ENCODE peak calls at places on chromosomes 7 and 10, in ten cellular contexts. X is ovary; I is fibroblast of gingiva; U is left ventricle myocardium superior; N is AG09319; R is CD8-positive, alpha-beta T cell; V is Ammon's horn; T is stimulated activated CD4-positive, alpha-beta T cell treated with anti-CD3 and anti-CD28 coated beads, Interleukin-2, amount 100 ng/mL, for 48 hours; G is mesendoderm; C is NCI-H1092 treated with DMSO at 0.1 percent for 48 hours. Q is an unnamed sample.

GRCh38 chr7:151671514-151671913 is 151.8 kb upstream of the RHEB start:
- DNase-seq in N (no peak), U (peak; percentile 52), V (no peak), T (no peak), G (peak; percentile 92), C (no peak), X (peak; percentile 38), R (no peak), I (no peak), Q (no peak)

GRCh38 chr7:131835141-131835540 is 278.7 kb upstream of the PODXL start:
- DNase-seq in R (no peak), N (no peak), I (no peak), G (no peak), T (no peak), C (no peak), X (no peak), V (no peak), U (no peak), Q (no peak)

GRCh38 chr10:677038-677437 is 12.4 kb downstream of the DIP2C start:
- DNase-seq in C (no peak), R (no peak), U (no peak), V (no peak), I (no peak), X (no peak), T (no peak), N (no peak), G (no peak), Q (no peak)

GRCh38 chr7:46725838-46726237 is 804.8 kb upstream of the IGFBP3 start:
- DNase-seq in I (no peak), G (no peak), U (no peak), T (no peak), N (no peak), V (no peak), X (no peak), C (no peak), R (no peak), Q (no peak)

GRCh38 chr7:133300097-133300496 is 47.2 kb downstream of the EXOC4 start:
- DNase-seq in R (no peak), G (no peak), T (no peak), U (no peak), N (no peak), V (peak; percentile 10), C (no peak), I (no peak), X (no peak), Q (no peak)

GRCh38 chr7:18974803-18975202 is 142.6 kb downstream of the TWIST1 start:
- DNase-seq in R (no peak), N (no peak), X (no peak), C (no peak), G (peak; percentile 35), I (peak; percentile 38), U (no peak), V (no peak), T (no peak), Q (no peak)

GRCh38 chr10:103504181-103504783 is 10.8 kb downstream of the NEURL1 start:
- DNase-seq in T (peak; percentile 25), X (peak; percentile 78), V (no peak), I (peak; percentile 8), G (peak; percentile 60), R (no peak), N (no peak), U (no peak), C (no peak), Q (peak; percentile 30)

GRCh38 chr7:18116661-18117060 is 89.0 kb upstream of the PRPS1L1 start:
- DNase-seq in T (no peak), N (no peak), V (no peak), X (no peak), I (no peak), R (no peak), U (no peak), G (no peak), C (peak; percentile 37), Q (no peak)

GRCh38 chr7:84535584-84536255 is 341.1 kb upstream of the SEMA3A start:
- DNase-seq in V (no peak), U (no peak), T (no peak), G (no peak), N (no peak), R (no peak), I (no peak), C (no peak), X (no peak), Q (no peak)

GRCh38 chr7:126699707-126700106 is 553.0 kb downstream of the GRM8 start:
- DNase-seq in U (no peak), C (no peak), R (no peak), G (no peak), V (no peak), T (no peak), I (no peak), N (no peak), X (no peak), Q (no peak)

GRCh38 chr7:42237162-42237821 is at the start of gene GLI3:
- DNase-seq in G (peak; percentile 96), N (peak; percentile 81), X (peak; percentile 89), I (peak; percentile 96), C (no peak), V (peak; percentile 63), U (peak; percentile 87), T (no peak), R (no peak), Q (no peak)

GRCh38 chr7:19128856-19129255 is 11.4 kb upstream of the TWIST1 start:
- DNase-seq in R (no peak), G (no peak), I (peak; percentile 84), N (no peak), U (no peak), C (no peak), T (no peak), V (no peak), X (no peak), Q (no peak)

GRCh38 chr10:98878418-98878817 is 357.2 kb downstream of the HPSE2 start:
- DNase-seq in N (no peak), U (no peak), V (no peak), I (no peak), R (no peak), G (no peak), X (no peak), T (no peak), C (no peak), Q (no peak)

GRCh38 chr7:148135106-148135505 is 455.5 kb upstream of the C7orf33 start:
- DNase-seq in C (no peak), U (no peak), N (no peak), T (no peak), G (peak; percentile 63), R (no peak), I (peak; percentile 9), V (no peak), X (no peak), Q (no peak)

GRCh38 chr10:76311752-76312699 is 880.6 kb downstream of the LRMDA start:
- DNase-seq in N (no peak), X (no peak), T (no peak), I (no peak), U (peak; percentile 39), V (no peak), G (peak; percentile 84), R (no peak), C (peak; percentile 25), Q (no peak)

GRCh38 chr7:132828502-132828901 is 252.2 kb upstream of the PLXNA4 start:
- DNase-seq in T (no peak), U (no peak), N (no peak), R (no peak), C (no peak), V (no peak), G (no peak), X (no peak), I (no peak), Q (no peak)

GRCh38 chr7:107506683-107507339 is 37.0 kb downstream of the GPR22 start:
- DNase-seq in X (no peak), R (no peak), N (no peak), V (no peak), I (no peak), U (peak; percentile 57), C (no peak), G (peak; percentile 30), T (no peak), Q (no peak)

GRCh38 chr7:21215307-21215706 is 212.6 kb upstream of the SP4 start:
- DNase-seq in G (no peak), I (no peak), T (no peak), N (no peak), X (no peak), U (no peak), R (no peak), V (no peak), C (no peak), Q (no peak)

GRCh38 chr10:50653142-50653541 is 29.4 kb upstream of the SGMS1 start:
- DNase-seq in N (peak; percentile 10), C (peak; percentile 14), R (no peak), X (no peak), G (no peak), T (no peak), U (no peak), I (peak; percentile 28), V (peak; percentile 71), Q (peak; percentile 19)

GRCh38 chr10:118373786-118374185 is 31.7 kb upstream of the FAM204A start:
- DNase-seq in X (no peak), U (no peak), N (no peak), T (no peak), R (no peak), V (no peak), C (no peak), G (peak; percentile 4), I (peak; percentile 12), Q (no peak)

GRCh38 chr7:9711259-9711658 is 1262.4 kb upstream of the PHF14 start:
- DNase-seq in U (no peak), I (no peak), C (no peak), R (no peak), N (no peak), V (no peak), X (no peak), T (no peak), G (no peak), Q (no peak)

GRCh38 chr7:1946025-1946424 is 275.9 kb downstream of the ELFN1 start:
- DNase-seq in T (no peak), I (no peak), V (no peak), R (no peak), N (no peak), U (peak; percentile 10), G (no peak), C (no peak), X (no peak), Q (no peak)

GRCh38 chr10:60573342-60573741 is 183.7 kb upstream of the ANK3 start:
- DNase-seq in G (peak; percentile 8), R (no peak), U (no peak), V (peak; percentile 21), I (no peak), T (peak; percentile 46), X (no peak), N (no peak), C (no peak), Q (no peak)

GRCh38 chr10:6563075-6563474 is 17.0 kb downstream of the PRKCQ start:
- DNase-seq in I (no peak), R (no peak), C (no peak), G (peak; percentile 36), T (no peak), U (no peak), V (no peak), N (no peak), X (no peak), Q (no peak)

GRCh38 chr7:1248459-1249131 is 15.9 kb downstream of the UNCX start:
- DNase-seq in C (no peak), I (no peak), V (no peak), X (no peak), U (peak; percentile 26), T (no peak), R (no peak), G (no peak), N (no peak), Q (no peak)

GRCh38 chr7:2082357-2083038 is 150.2 kb downstream of the MAD1L1 start:
- DNase-seq in X (peak; percentile 71), I (peak; percentile 47), T (no peak), R (no peak), U (no peak), G (no peak), N (peak; percentile 24), V (no peak), C (peak; percentile 48), Q (no peak)

GRCh38 chr10:110005716-110006115 is 2.1 kb upstream of the ADD3 start:
- DNase-seq in G (peak; percentile 66), U (peak; percentile 66), I (peak; percentile 92), T (no peak), V (peak; percentile 82), C (no peak), N (peak; percentile 82), R (no peak), X (peak; percentile 33), Q (no peak)

GRCh38 chr7:140200102-140200989 is 23.6 kb upstream of the KDM7A start:
- DNase-seq in I (peak; percentile 51), X (no peak), R (no peak), N (no peak), U (no peak), T (no peak), C (no peak), G (no peak), V (peak; percentile 35), Q (no peak)